ENCODE peak calls at places on chromosomes 5 and 9, in ten cellular contexts. F, R, S, P, G, A, T, N, D and B are unnamed samples.

GRCh38 chr5:135451581-135452360 is at the start of gene TIFAB:
- DNase-seq in F (no peak), R (no peak), S (no peak), P (no peak), G (no peak), A (peak; percentile 32), T (no peak), N (no peak), D (no peak), B (no peak)

GRCh38 chr9:93354451-93354850 is 97.0 kb upstream of the FAM120A start:
- DNase-seq in F (no peak), R (no peak), S (no peak), P (no peak), G (no peak), A (no peak), T (no peak), N (no peak), D (no peak), B (no peak)

GRCh38 chr9:100478192-100478591 is 5.2 kb downstream of the TMEFF1 start:
- DNase-seq in F (no peak), R (no peak), S (no peak), P (no peak), G (no peak), A (no peak), T (no peak), N (no peak), D (no peak), B (no peak)

GRCh38 chr5:114467729-114468128 is 105.9 kb downstream of the KCNN2 start:
- DNase-seq in F (no peak), R (no peak), S (no peak), P (no peak), G (no peak), A (no peak), T (no peak), N (no peak), D (no peak), B (no peak)

GRCh38 chr9:91740713-91741112 is 209.3 kb downstream of the ROR2 start:
- DNase-seq in F (no peak), R (no peak), S (peak; percentile 69), P (no peak), G (no peak), A (no peak), T (no peak), N (peak; percentile 80), D (no peak), B (no peak)

GRCh38 chr5:158382473-158382872 is 523.5 kb upstream of the CLINT1 start:
- DNase-seq in F (no peak), R (peak; percentile 23), S (peak; percentile 88), P (peak; percentile 95), G (no peak), A (peak; percentile 92), T (no peak), N (peak; percentile 80), D (no peak), B (no peak)

GRCh38 chr9:134284741-134285140 is 41.5 kb upstream of the RXRA start:
- DNase-seq in F (no peak), R (no peak), S (no peak), P (no peak), G (no peak), A (no peak), T (no peak), N (no peak), D (no peak), B (no peak)

GRCh38 chr9:81035171-81035570 is 654.2 kb downstream of the TLE1 start:
- DNase-seq in F (no peak), R (no peak), S (no peak), P (no peak), G (no peak), A (no peak), T (no peak), N (peak; percentile 25), D (no peak), B (no peak)

GRCh38 chr9:27368317-27368985 is 71.5 kb upstream of the EQTN start:
- DNase-seq in F (no peak), R (no peak), S (no peak), P (no peak), G (no peak), A (no peak), T (no peak), N (no peak), D (no peak), B (peak; percentile 35)

GRCh38 chr5:139795074-139796001 is at the start of gene PSD2:
- DNase-seq in F (no peak), R (no peak), S (no peak), P (no peak), G (no peak), A (no peak), T (peak; percentile 44), N (peak; percentile 35), D (peak; percentile 67), B (peak; percentile 73)

GRCh38 chr9:8616419-8616818 is 816.8 kb upstream of the DMAC1 start:
- DNase-seq in F (no peak), R (no peak), S (no peak), P (peak; percentile 14), G (no peak), A (no peak), T (no peak), N (no peak), D (no peak), B (no peak)

GRCh38 chr9:69325409-69326212 is 596 bp downstream of the ENTREP1 start:
- DNase-seq in F (peak; percentile 40), R (no peak), S (no peak), P (no peak), G (no peak), A (no peak), T (no peak), N (no peak), D (peak; percentile 43), B (no peak)

GRCh38 chr9:522658-523057 is 308.0 kb downstream of the DOCK8 start:
- DNase-seq in F (no peak), R (no peak), S (no peak), P (no peak), G (no peak), A (no peak), T (no peak), N (no peak), D (no peak), B (no peak)

GRCh38 chr9:35000535-35001284 is 11.2 kb downstream of the DNAJB5 start:
- DNase-seq in F (no peak), R (no peak), S (no peak), P (no peak), G (no peak), A (no peak), T (no peak), N (no peak), D (no peak), B (no peak)

GRCh38 chr5:42740920-42741319 is 15.7 kb upstream of the CCDC152 start:
- DNase-seq in F (no peak), R (no peak), S (no peak), P (no peak), G (no peak), A (no peak), T (no peak), N (no peak), D (no peak), B (no peak)

GRCh38 chr5:136308396-136308795 is 56.9 kb downstream of the TRPC7 start:
- DNase-seq in F (no peak), R (no peak), S (no peak), P (no peak), G (no peak), A (no peak), T (no peak), N (no peak), D (no peak), B (no peak)

GRCh38 chr5:73678807-73679206 is 52.8 kb downstream of the ARHGEF28 start:
- DNase-seq in F (no peak), R (no peak), S (no peak), P (no peak), G (no peak), A (no peak), T (no peak), N (no peak), D (no peak), B (no peak)

GRCh38 chr9:35791321-35791921 is at the start of gene NPR2:
- DNase-seq in F (peak; percentile 48), R (no peak), S (no peak), P (no peak), G (no peak), A (no peak), T (no peak), N (peak; percentile 67), D (peak; percentile 64), B (no peak)

GRCh38 chr5:177432143-177432904 is 5.8 kb downstream of the GRK6 start:
- DNase-seq in F (no peak), R (no peak), S (no peak), P (no peak), G (no peak), A (no peak), T (no peak), N (no peak), D (no peak), B (no peak)

GRCh38 chr9:84304166-84304565 is 36.4 kb downstream of the SLC28A3 start:
- DNase-seq in F (no peak), R (no peak), S (no peak), P (no peak), G (no peak), A (no peak), T (no peak), N (no peak), D (no peak), B (no peak)

GRCh38 chr9:2027761-2028160 is 12.6 kb downstream of the SMARCA2 start:
- DNase-seq in F (no peak), R (no peak), S (no peak), P (no peak), G (no peak), A (no peak), T (no peak), N (no peak), D (no peak), B (no peak)

GRCh38 chr5:42858709-42859108 is 47.0 kb upstream of the SELENOP start:
- DNase-seq in F (no peak), R (peak; percentile 63), S (no peak), P (no peak), G (no peak), A (no peak), T (no peak), N (no peak), D (no peak), B (peak; percentile 63)

GRCh38 chr9:28714175-28714574 is 1140.9 kb upstream of the C9orf72 start:
- DNase-seq in F (no peak), R (no peak), S (no peak), P (no peak), G (no peak), A (no peak), T (no peak), N (no peak), D (no peak), B (no peak)

GRCh38 chr5:123752576-123752975 is 240.6 kb downstream of the CSNK1G3 start:
- DNase-seq in F (no peak), R (peak; percentile 43), S (peak; percentile 62), P (peak; percentile 75), G (no peak), A (no peak), T (no peak), N (no peak), D (no peak), B (no peak)